ENCODE peak calls at places on chromosomes 6 and 20, in nine cellular contexts. H is smooth muscle cell of the brain vasculature; C is activated T-helper 1 cell treated with anti-CD3 and anti-CD28 coated beads, Interleukin-12 subunit alpha, Interleukin-12 subunit beta, Interleukin-2, Interleukin-4 antibody, amounts not matched to agents 30 ng/mL and 10 ng/mL and 1 ng/mL, durations not matched to agents 14 hours and 24 hours and 36 hours; O is progenitor cell of endocrine pancreas; P is T-helper 17 cell; B is T-helper 9 cell; N is GM04504; M is iPS-NIHi11; K is upper lobe of right lung. R is an unnamed sample.

GRCh38 chr6:75963569-75963968 is 108.9 kb downstream of the IMPG1 start:
- DNase-seq in N (no peak), P (no peak), H (no peak), K (no peak), O (no peak), B (no peak), C (no peak), M (no peak), R (no peak)

GRCh38 chr6:148383658-148384417 is 41.2 kb downstream of the SASH1 start:
- DNase-seq in C (no peak), H (no peak), P (no peak), M (no peak), N (no peak), B (no peak), O (no peak), K (no peak), R (no peak)

GRCh38 chr6:167985205-167985604 is 12.3 kb upstream of the KIF25 start:
- DNase-seq in M (no peak), K (no peak), C (no peak), P (no peak), H (no peak), N (no peak), B (no peak), O (no peak), R (no peak)

GRCh38 chr6:30364591-30364990 is 19.6 kb downstream of the RPP21 start:
- DNase-seq in H (no peak), K (no peak), M (peak; percentile 41), O (no peak), C (no peak), B (no peak), P (no peak), N (no peak), R (no peak)

GRCh38 chr20:32465092-32465900 is 107.2 kb downstream of the ASXL1 start:
- DNase-seq in B (no peak), O (no peak), K (peak; percentile 88), M (no peak), H (peak; percentile 70), P (no peak), C (no peak), N (no peak), R (no peak)

GRCh38 chr6:143784316-143784715 is 58.8 kb upstream of the LTV1 start:
- DNase-seq in P (no peak), N (no peak), C (no peak), M (no peak), O (no peak), K (no peak), H (no peak), B (no peak), R (no peak)

GRCh38 chr6:63352587-63353281 is 33.0 kb upstream of the LGSN start:
- DNase-seq in B (no peak), H (no peak), P (no peak), K (no peak), M (peak; percentile 26), C (no peak), N (peak; percentile 3), O (no peak), R (no peak)

GRCh38 chr20:19828233-19828632 is 70.2 kb downstream of the RIN2 start:
- DNase-seq in O (no peak), H (no peak), C (no peak), P (no peak), K (no peak), M (no peak), N (no peak), B (no peak), R (no peak)

GRCh38 chr20:47934761-47935160 is 149.5 kb upstream of the SULF2 start:
- DNase-seq in H (no peak), N (no peak), M (no peak), P (no peak), K (no peak), C (no peak), B (no peak), O (no peak), R (no peak)

GRCh38 chr6:8131265-8131897 is 29.0 kb upstream of the EEF1E1 start:
- DNase-seq in B (no peak), O (peak; percentile 51), N (peak; percentile 46), C (peak; percentile 7), P (no peak), H (peak; percentile 53), K (no peak), M (peak; percentile 73), R (peak; percentile 57)

GRCh38 chr20:35003211-35004031 is 47.8 kb downstream of the MYH7B start:
- DNase-seq in K (peak; percentile 48), C (no peak), B (no peak), M (no peak), H (no peak), O (no peak), P (no peak), N (no peak), R (no peak)

GRCh38 chr6:133707456-133707855 is 181.5 kb upstream of the TCF21 start:
- DNase-seq in N (peak; percentile 87), M (no peak), P (no peak), H (no peak), C (no peak), K (no peak), B (no peak), O (no peak), R (no peak)

GRCh38 chr6:36120539-36120938 is 9.8 kb upstream of the MAPK13 start:
- DNase-seq in M (no peak), P (peak; percentile 44), K (no peak), H (no peak), B (peak; percentile 64), O (no peak), C (peak; percentile 71), N (no peak), R (no peak)

GRCh38 chr20:11544029-11544678 is 373.5 kb upstream of the BTBD3 start:
- DNase-seq in N (peak; percentile 44), P (no peak), M (peak; percentile 48), B (no peak), H (peak; percentile 70), C (peak; percentile 6), O (peak; percentile 28), K (no peak), R (peak; percentile 60)

GRCh38 chr20:50992733-50993457 is 30.0 kb downstream of the KCNG1 start:
- DNase-seq in K (no peak), O (no peak), B (no peak), P (no peak), N (peak; percentile 24), M (peak; percentile 100), H (no peak), C (peak; percentile 33), R (peak; percentile 7)

GRCh38 chr20:61271273-61272221 is 19.5 kb downstream of the CDH4 start:
- DNase-seq in C (no peak), H (no peak), O (no peak), N (no peak), K (no peak), B (no peak), P (no peak), M (peak; percentile 49), R (peak; percentile 76)

GRCh38 chr6:115612796-115613479 is 447.8 kb downstream of the FRK start:
- DNase-seq in K (no peak), B (no peak), C (no peak), O (no peak), M (no peak), P (no peak), H (no peak), N (no peak), R (no peak)

GRCh38 chr6:63690210-63690609 is 54.6 kb downstream of the PHF3 start:
- DNase-seq in C (no peak), H (no peak), O (no peak), M (no peak), N (no peak), K (no peak), P (no peak), B (no peak), R (no peak)

GRCh38 chr20:13220194-13220856 is 749 bp upstream of the ISM1 start:
- DNase-seq in H (no peak), N (no peak), K (peak; percentile 75), B (peak; percentile 21), C (peak; percentile 2), P (no peak), O (peak; percentile 35), M (peak; percentile 65), R (peak; percentile 85)

R was measured in NCI-H1417.